ENCODE peak calls at places on chromosomes 1 and 21, in seven cellular contexts. W is CD4-positive, CD25-positive, alpha-beta regulatory T cell; T is ELR; D is stimulated activated CD4-positive, alpha-beta T cell treated with anti-CD3 and anti-CD28 coated beads, TNF-alpha, amount 100 ng/mL, for 48 hours; G is lung microvascular endothelial cell; P is left kidney; A is posterior cingulate gyrus. X is an unnamed sample.

GRCh38 chr21:45267390-45267760 is 20.3 kb downstream of the POFUT2 start:
- DNase-seq in W (no peak), T (no peak), D (no peak), G (no peak), P (no peak), A (no peak), X (no peak)

GRCh38 chr1:38027201-38028104 is 14.9 kb downstream of the UTP11 start:
- DNase-seq in W (no peak), T (no peak), D (no peak), G (no peak), P (no peak), A (peak), X (peak)

GRCh38 chr1:201022824-201023516 is 544 bp downstream of the KIF21B start:
- DNase-seq in W (peak), T (peak), D (no peak), G (peak), P (peak), A (peak), X (no peak)

GRCh38 chr1:222596696-222597095 is 7.0 kb upstream of the TAF1A start:
- DNase-seq in W (no peak), T (no peak), D (no peak), G (no peak), P (no peak), A (no peak), X (no peak)

GRCh38 chr1:151976015-151976343 is 17.7 kb downstream of the S100A10 start:
- DNase-seq in W (no peak), T (no peak), D (no peak), G (no peak), P (no peak), A (no peak), X (no peak)

GRCh38 chr1:190084552-190084951 is 393.1 kb downstream of the BRINP3 start:
- DNase-seq in W (no peak), T (peak), D (no peak), G (no peak), P (no peak), A (no peak), X (no peak)

GRCh38 chr1:179253286-179253972 is 24.0 kb upstream of the ABL2 start:
- DNase-seq in W (no peak), T (peak), D (no peak), G (no peak), P (no peak), A (no peak), X (no peak)

GRCh38 chr1:25556132-25556670 is 12.8 kb downstream of the LDLRAP1 start:
- DNase-seq in W (no peak), T (no peak), D (no peak), G (no peak), P (no peak), A (no peak), X (no peak)

GRCh38 chr1:225427249-225428065 is at the start of gene LBR:
- DNase-seq in W (no peak), T (peak), D (no peak), G (peak), P (peak), A (peak), X (no peak)

GRCh38 chr1:43552813-43553212 is 22.1 kb downstream of the PTPRF start:
- DNase-seq in W (no peak), T (no peak), D (no peak), G (no peak), P (no peak), A (peak), X (no peak)

GRCh38 chr1:25503551-25504426 is 39.6 kb upstream of the LDLRAP1 start:
- DNase-seq in W (peak), T (peak), D (peak), G (peak), P (peak), A (peak), X (peak)

GRCh38 chr1:228292609-228292911 is 84.7 kb downstream of the OBSCN start:
- DNase-seq in W (no peak), T (no peak), D (no peak), G (no peak), P (no peak), A (no peak), X (no peak)

GRCh38 chr1:245085508-245086095 is 69.2 kb upstream of the KIF26B start:
- DNase-seq in W (no peak), T (peak), D (no peak), G (peak), P (no peak), A (no peak), X (no peak)

GRCh38 chr1:183757061-183757460 is 47.9 kb upstream of the RGL1 start:
- DNase-seq in W (no peak), T (peak), D (no peak), G (peak), P (no peak), A (no peak), X (no peak)

GRCh38 chr1:156623946-156624813 is 5.0 kb downstream of the HAPLN2 start:
- DNase-seq in W (no peak), T (peak), D (no peak), G (peak), P (peak), A (peak), X (peak)

GRCh38 chr1:195590649-195591048 is 1017.6 kb downstream of the KCNT2 start:
- DNase-seq in W (no peak), T (no peak), D (no peak), G (no peak), P (no peak), A (no peak), X (no peak)

GRCh38 chr21:27580276-27580675 is 613.4 kb upstream of the ADAMTS5 start:
- DNase-seq in W (no peak), T (peak), D (no peak), G (no peak), P (no peak), A (no peak), X (no peak)

GRCh38 chr21:41640756-41641509 is 125.9 kb downstream of the RIPK4 start:
- DNase-seq in W (no peak), T (peak), D (no peak), G (no peak), P (no peak), A (no peak), X (no peak)

GRCh38 chr1:183039985-183040447 is 16.8 kb downstream of the LAMC1 start:
- DNase-seq in W (no peak), T (peak), D (no peak), G (peak), P (peak), A (no peak), X (no peak)

GRCh38 chr1:61585714-61586113 is 139.2 kb downstream of the TM2D1 start:
- DNase-seq in W (no peak), T (no peak), D (no peak), G (no peak), P (peak), A (no peak), X (no peak)

GRCh38 chr21:36433011-36433709 is 46.8 kb downstream of the CLDN14 start:
- DNase-seq in W (no peak), T (no peak), D (no peak), G (peak), P (no peak), A (no peak), X (no peak)

GRCh38 chr1:26838474-26839338 is 12.2 kb downstream of the ZDHHC18 start:
- DNase-seq in W (peak), T (no peak), D (no peak), G (peak), P (no peak), A (no peak), X (no peak)

GRCh38 chr1:145972580-145972979 is 8.1 kb downstream of the POLR3GL start:
- DNase-seq in W (no peak), T (no peak), D (no peak), G (no peak), P (no peak), A (no peak), X (no peak)

GRCh38 chr1:37410815-37411214 is 63.6 kb upstream of the ZC3H12A start:
- DNase-seq in W (no peak), T (peak), D (no peak), G (peak), P (peak), A (no peak), X (no peak)

GRCh38 chr1:31904339-31905092 is 33.7 kb downstream of the PTP4A2 start:
- DNase-seq in W (no peak), T (peak), D (no peak), G (no peak), P (no peak), A (no peak), X (no peak)

GRCh38 chr1:78651247-78651646 is 1.6 kb downstream of the IFI44 start:
- DNase-seq in W (no peak), T (peak), D (no peak), G (peak), P (no peak), A (no peak), X (peak)

GRCh38 chr1:25566730-25567341 is 23.4 kb downstream of the LDLRAP1 start:
- DNase-seq in W (peak), T (peak), D (no peak), G (no peak), P (peak), A (peak), X (no peak)

GRCh38 chr1:23530089-23530749 is 814 bp downstream of the E2F2 start:
- DNase-seq in W (no peak), T (no peak), D (no peak), G (no peak), P (no peak), A (no peak), X (no peak)

GRCh38 chr21:42433946-42434551 is 30.3 kb downstream of the UBASH3A start:
- DNase-seq in W (no peak), T (no peak), D (no peak), G (no peak), P (no peak), A (no peak), X (no peak)

GRCh38 chr21:26554365-26554764 is 18.7 kb downstream of the CYYR1 start:
- DNase-seq in W (no peak), T (no peak), D (no peak), G (no peak), P (peak), A (no peak), X (no peak)

GRCh38 chr1:223088713-223089240 is 54.3 kb downstream of the TLR5 start:
- DNase-seq in W (no peak), T (no peak), D (no peak), G (no peak), P (no peak), A (no peak), X (no peak)

GRCh38 chr1:6700853-6701436 is 671 bp downstream of the DNAJC11 start:
- DNase-seq in W (no peak), T (no peak), D (peak), G (no peak), P (peak), A (no peak), X (no peak)

GRCh38 chr21:39625211-39625895 is 12.6 kb downstream of the B3GALT5 start:
- DNase-seq in W (no peak), T (no peak), D (no peak), G (no peak), P (no peak), A (no peak), X (no peak)